ENCODE peak calls at places on chromosomes 1 and 21, in ten cellular contexts. O is MCF 10A, Z is foreskin fibroblast, X is RWPE1, E is retinal pigment epithelial cell, C is GM12865, Q is BJ, F is fibroblast of pulmonary artery, U is bronchial epithelial cell, J is spleen. V is an unnamed sample.

GRCh38 chr1:12075195-12076114 is 12.4 kb downstream of the TNFRSF8 start:
- DNase-seq in O (peak; percentile 71), Z (peak; percentile 86), X (no peak), E (peak; percentile 57), C (no peak), Q (peak; percentile 28), F (peak; percentile 97), U (no peak), J (peak; percentile 28), V (no peak)

GRCh38 chr1:184050631-184051030 is 899 bp upstream of the TSEN15 start:
- DNase-seq in O (peak; percentile 13), Z (peak; percentile 45), X (no peak), E (no peak), C (no peak), Q (no peak), F (peak; percentile 21), U (no peak), J (no peak), V (no peak)

GRCh38 chr1:245526141-245526540 is 371.4 kb downstream of the KIF26B start:
- DNase-seq in O (no peak), Z (no peak), X (no peak), E (no peak), C (no peak), Q (no peak), F (no peak), U (no peak), J (no peak), V (no peak)

GRCh38 chr1:167059045-167059728 is 31.0 kb downstream of the GPA33 start:
- DNase-seq in O (peak; percentile 79), Z (peak; percentile 80), X (peak; percentile 49), E (no peak), C (peak; percentile 69), Q (no peak), F (peak; percentile 73), U (peak; percentile 47), J (peak; percentile 84), V (peak; percentile 2)

GRCh38 chr21:32499249-32500055 is 85.9 kb downstream of the TCP10L start:
- DNase-seq in O (peak; percentile 29), Z (peak; percentile 69), X (no peak), E (peak; percentile 81), C (no peak), Q (no peak), F (peak; percentile 83), U (no peak), J (no peak), V (no peak)

GRCh38 chr1:224340711-224341384 is 10.9 kb upstream of the NVL start:
- DNase-seq in O (peak; percentile 18), Z (peak; percentile 42), X (no peak), E (no peak), C (peak; percentile 37), Q (no peak), F (no peak), U (peak; percentile 4), J (peak; percentile 86), V (no peak)

GRCh38 chr1:200302192-200302892 is 107.5 kb downstream of the ZNF281 start:
- DNase-seq in O (peak; percentile 49), Z (peak; percentile 65), X (peak; percentile 58), E (no peak), C (peak; percentile 65), Q (no peak), F (peak; percentile 47), U (peak; percentile 41), J (peak; percentile 91), V (no peak)

GRCh38 chr1:6108937-6109636 is 63.4 kb downstream of the KCNAB2 start:
- DNase-seq in O (peak; percentile 68), Z (peak; percentile 62), X (peak; percentile 75), E (peak; percentile 9), C (peak; percentile 67), Q (no peak), F (peak; percentile 52), U (peak; percentile 49), J (peak; percentile 76), V (no peak)

GRCh38 chr1:13487143-13487868 is 26.5 kb downstream of the LRRC38 start:
- DNase-seq in O (no peak), Z (no peak), X (no peak), E (no peak), C (no peak), Q (no peak), F (no peak), U (no peak), J (no peak), V (no peak)

GRCh38 chr1:166789286-166789685 is 50.0 kb upstream of the POGK start:
- DNase-seq in O (peak; percentile 81), Z (no peak), X (peak; percentile 34), E (no peak), C (no peak), Q (no peak), F (no peak), U (peak; percentile 87), J (no peak), V (no peak)

DNA sequence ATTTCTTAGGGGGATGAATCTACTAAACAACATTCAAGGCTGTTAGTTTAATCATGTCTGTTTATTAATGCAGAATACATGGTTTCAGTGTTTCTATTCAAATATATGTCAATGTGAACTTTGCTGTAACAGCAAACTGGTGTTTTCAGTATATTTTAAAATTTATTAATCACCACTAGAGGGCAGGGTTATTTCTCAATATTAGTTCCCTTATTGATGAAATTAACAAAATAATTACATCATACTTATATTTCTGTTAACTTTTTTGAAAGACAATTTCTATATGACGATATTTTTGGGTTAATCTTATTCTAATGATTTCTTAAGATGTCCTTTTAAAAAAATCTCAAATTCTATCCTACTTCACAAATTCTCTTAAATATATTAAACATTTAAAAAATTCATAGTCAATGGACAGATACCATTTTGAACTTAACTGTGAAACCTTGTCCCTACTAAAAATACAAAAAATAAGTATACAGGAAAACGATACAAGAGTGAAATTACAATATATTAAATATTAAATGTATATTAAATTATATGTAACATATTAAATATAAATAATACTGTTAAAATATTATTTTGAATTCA is 1034.1 kb upstream of the PRMT6 start:
- DNase-seq in O (peak; percentile 20), Z (peak; percentile 10), X (peak; percentile 12), E (no peak), C (no peak), Q (no peak), F (peak; percentile 10), U (peak; percentile 30), J (no peak), V (no peak)
- TF ChIP-seq CTCF in O (peak; percentile 33), Z (no peak), X (peak; percentile 44), E (peak; percentile 14), C (peak; percentile 25), Q (peak; percentile 18), F (peak; percentile 38), U (peak; percentile 1), J (no peak), V (peak; percentile 19)

GRCh38 chr1:169604781-169605560 is 18.7 kb upstream of the F5 start:
- DNase-seq in O (no peak), Z (no peak), X (no peak), E (no peak), C (peak; percentile 63), Q (no peak), F (no peak), U (no peak), J (peak; percentile 86), V (no peak)

GRCh38 chr1:169595764-169596711 is 9.8 kb upstream of the F5 start:
- DNase-seq in O (peak; percentile 60), Z (peak; percentile 44), X (peak; percentile 19), E (peak; percentile 22), C (peak; percentile 56), Q (no peak), F (peak; percentile 67), U (peak; percentile 66), J (no peak), V (no peak)

DNA sequence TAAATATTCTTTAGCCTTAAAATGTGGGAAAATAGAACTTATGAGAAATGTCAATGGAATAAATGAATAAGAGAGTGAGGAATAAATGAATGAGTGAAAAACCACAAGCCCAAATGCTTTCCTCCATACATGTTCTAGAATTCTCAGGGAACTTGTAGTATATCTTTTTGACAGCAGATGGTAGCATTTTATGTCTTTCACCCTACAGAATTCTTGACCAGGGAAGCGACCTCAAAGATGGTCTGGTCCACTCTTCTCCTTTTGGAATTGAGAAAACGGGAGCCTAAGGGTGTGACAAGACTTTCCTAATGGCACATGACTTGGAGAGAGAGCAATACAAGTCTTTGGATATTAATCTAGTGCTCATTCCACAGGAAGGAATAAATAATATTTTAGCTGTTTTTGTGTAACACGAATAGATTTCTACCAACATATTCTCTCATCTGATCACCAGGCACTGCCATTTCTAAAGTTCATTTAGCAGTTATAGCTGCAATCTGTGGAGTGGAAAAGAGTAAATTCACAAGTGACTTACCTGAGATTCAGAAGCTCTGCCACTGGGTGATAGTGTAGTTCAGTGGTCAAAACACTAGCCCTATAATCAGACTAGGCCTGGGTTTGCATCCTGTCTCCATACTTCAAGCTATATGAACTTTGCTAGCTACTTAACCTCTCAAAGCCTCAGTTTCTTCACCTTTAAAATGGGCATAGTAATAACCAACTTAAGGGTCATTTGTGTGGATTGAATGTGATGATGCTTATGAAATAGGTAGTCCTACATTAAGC is 15.0 kb upstream of the F5 start:
- DNase-seq in O (peak; percentile 55), Z (peak; percentile 39), X (peak; percentile 34), E (no peak), C (peak; percentile 54), Q (no peak), F (peak; percentile 70), U (peak; percentile 34), J (no peak), V (no peak)
- TF ChIP-seq CTCF in O (peak; percentile 42), Z (no peak), X (peak; percentile 19), E (peak; percentile 45), C (peak; percentile 26), Q (peak; percentile 23), F (peak; percentile 55), U (peak; percentile 38), J (peak; percentile 72), V (peak; percentile 27)

GRCh38 chr1:179955731-179956130 is 1.1 kb downstream of the CEP350 start:
- DNase-seq in O (no peak), Z (no peak), X (no peak), E (no peak), C (no peak), Q (no peak), F (no peak), U (no peak), J (no peak), V (no peak)

GRCh38 chr1:179952181-179952580 is 2.4 kb upstream of the CEP350 start:
- DNase-seq in O (no peak), Z (no peak), X (no peak), E (no peak), C (no peak), Q (no peak), F (no peak), U (no peak), J (no peak), V (no peak)

GRCh38 chr1:179954494-179955317 is at the start of gene CEP350:
- DNase-seq in O (peak; percentile 100), Z (peak; percentile 100), X (peak; percentile 87), E (peak; percentile 98), C (peak; percentile 100), Q (peak; percentile 96), F (peak; percentile 100), U (peak; percentile 98), J (peak; percentile 100), V (peak; percentile 98)

GRCh38 chr1:179955318-179955638 is 668 bp downstream of the CEP350 start:
- DNase-seq in O (no peak), Z (peak; percentile 44), X (peak; percentile 32), E (no peak), C (no peak), Q (no peak), F (peak; percentile 13), U (peak; percentile 36), J (no peak), V (no peak)

GRCh38 chr1:179953974-179954493 is 576 bp upstream of the CEP350 start:
- DNase-seq in O (peak; percentile 78), Z (peak; percentile 76), X (no peak), E (no peak), C (peak; percentile 78), Q (no peak), F (peak; percentile 65), U (peak; percentile 65), J (no peak), V (no peak)
- TF ChIP-seq CTCF in O (no peak), Z (no peak), X (no peak), E (peak; percentile 26), C (peak; percentile 29), Q (peak; percentile 40), F (peak; percentile 23), U (peak; percentile 13), J (peak; percentile 41), V (peak; percentile 23)

GRCh38 chr1:7755448-7755847 is 15.6 kb upstream of the VAMP3 start:
- DNase-seq in O (peak; percentile 9), Z (no peak), X (no peak), E (no peak), C (peak; percentile 42), Q (no peak), F (peak; percentile 23), U (no peak), J (no peak), V (no peak)
- TF ChIP-seq CTCF in O (no peak), Z (peak; percentile 40), X (no peak), E (peak; percentile 60), C (peak; percentile 34), Q (peak; percentile 38), F (peak; percentile 47), U (no peak), J (no peak), V (peak; percentile 32)

V was measured in AG09319.